ENCODE peak calls at places on chromosomes 1 and 21, in ten cellular contexts. D is HFF-Myc; L is CD8-positive, alpha-beta T cell; F is lung; J is fibroblast of pulmonary artery; K is fibroblast of mammary gland; M is spleen; W is fibroblast of the aortic adventitia; Z is GM23338; Q is BE2C. T is an unnamed sample.

GRCh38 chr1:1430114-1430982 is 5.1 kb upstream of the VWA1 start:
- DNase-seq in W (peak; percentile 76), K (peak; percentile 51), D (no peak), Q (peak; percentile 66), M (peak; percentile 86), L (no peak), F (peak; percentile 63), Z (peak; percentile 74), J (peak; percentile 83), T (peak; percentile 67)

GRCh38 chr21:36347278-36347961 is 27.4 kb downstream of the MORC3 start:
- DNase-seq in K (peak; percentile 29), D (no peak), M (no peak), J (no peak), F (no peak), W (peak; percentile 39), Z (no peak), Q (no peak), L (no peak), T (peak; percentile 20)

GRCh38 chr1:222582099-222582774 is 7.5 kb downstream of the TAF1A start:
- DNase-seq in F (no peak), L (no peak), Z (no peak), Q (no peak), D (no peak), J (peak; percentile 10), K (peak; percentile 62), W (peak; percentile 13), M (no peak), T (no peak)

GRCh38 chr1:203913045-203913444 is 51.6 kb downstream of the SNRPE start:
- DNase-seq in Z (no peak), D (no peak), Q (no peak), F (no peak), M (no peak), J (no peak), K (no peak), L (no peak), W (no peak), T (peak; percentile 7)

GRCh38 chr1:59020151-59020997 is 236.5 kb upstream of the JUN start:
- DNase-seq in M (peak; percentile 84), W (peak; percentile 80), L (peak; percentile 34), Q (no peak), K (peak; percentile 87), Z (no peak), F (peak; percentile 53), J (peak; percentile 74), D (no peak), T (peak; percentile 86)

GRCh38 chr1:29171089-29171488 is 10.6 kb downstream of the SRSF4 start:
- DNase-seq in D (no peak), F (no peak), W (peak; percentile 54), M (no peak), J (peak; percentile 31), Q (no peak), Z (no peak), L (no peak), K (peak; percentile 71), T (peak; percentile 22)

GRCh38 chr1:100611086-100611485 is 73.1 kb downstream of the GPR88 start:
- DNase-seq in Q (no peak), W (no peak), K (no peak), F (no peak), M (no peak), Z (no peak), J (no peak), L (no peak), D (no peak), T (no peak)

GRCh38 chr1:63874278-63874880 is 100.6 kb downstream of the ROR1 start:
- DNase-seq in L (no peak), D (no peak), K (peak; percentile 73), J (no peak), Z (no peak), F (no peak), Q (no peak), W (peak; percentile 46), M (no peak), T (peak; percentile 17)

DNA sequence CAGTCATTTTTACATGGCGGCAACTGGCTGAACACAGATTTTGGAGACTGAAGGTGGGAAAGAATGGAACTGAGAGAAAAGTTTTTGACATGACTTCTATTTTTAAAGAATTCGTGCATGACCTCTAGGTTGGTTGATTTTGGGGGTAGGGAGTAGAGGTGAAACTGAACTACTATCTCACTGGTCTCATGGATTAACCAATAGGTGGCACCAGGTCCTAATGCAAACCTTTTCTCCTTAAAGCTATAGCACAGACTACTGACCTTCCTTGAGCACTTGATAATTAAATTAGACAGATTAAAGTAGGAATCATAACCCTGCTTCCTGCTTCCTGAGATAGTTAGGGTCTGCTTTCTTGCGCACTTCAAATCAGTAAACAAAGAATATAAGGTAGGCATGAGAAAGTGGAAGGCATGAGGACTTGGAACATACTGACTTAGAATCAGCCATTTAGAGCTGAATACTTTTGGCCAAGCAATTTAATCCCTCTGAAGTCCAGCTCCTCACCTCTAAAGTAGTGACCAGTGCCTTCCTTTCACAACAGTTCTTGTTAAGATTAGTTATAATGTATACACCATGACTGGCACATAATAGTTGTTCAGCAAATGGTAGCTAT is 206.0 kb downstream of the CENPF start:
- DNase-seq in F (no peak), J (peak; percentile 61), Q (no peak), L (no peak), M (no peak), K (peak; percentile 78), W (peak; percentile 66), D (peak; percentile 26), Z (peak; percentile 64), T (peak; percentile 48)
- TF ChIP-seq CTCF in F (no peak), J (peak; percentile 54), Q (peak; percentile 35), L (no peak), M (no peak), K (peak; percentile 62), W (peak; percentile 44), D (peak; percentile 47), Z (peak; percentile 73), T (peak; percentile 37)

GRCh38 chr1:36322085-36322785 is 1.2 kb downstream of the EVA1B start:
- DNase-seq in M (peak; percentile 74), Z (peak; percentile 52), D (no peak), L (no peak), W (no peak), K (peak; percentile 18), J (peak; percentile 27), F (no peak), Q (no peak), T (no peak)

GRCh38 chr1:36321119-36321951 is 2.1 kb downstream of the EVA1B start:
- DNase-seq in M (peak; percentile 87), J (peak; percentile 93), F (peak; percentile 68), Q (no peak), K (peak; percentile 94), W (peak; percentile 96), Z (peak; percentile 98), D (peak; percentile 90), L (peak; percentile 37), T (peak; percentile 94)

GRCh38 chr1:36322786-36323635 is 434 bp downstream of the EVA1B start:
- DNase-seq in W (peak; percentile 58), J (peak; percentile 67), D (no peak), K (peak; percentile 68), Q (no peak), F (peak; percentile 38), M (peak; percentile 88), L (peak; percentile 39), Z (peak; percentile 71), T (peak; percentile 61)

GRCh38 chr1:36320767-36321118 is 2.7 kb downstream of the EVA1B start:
- DNase-seq in W (no peak), D (no peak), Z (peak; percentile 68), L (no peak), K (no peak), F (no peak), Q (no peak), M (peak; percentile 81), J (no peak), T (no peak)

GRCh38 chr1:36320291-36320758 is 3.1 kb downstream of the EVA1B start:
- DNase-seq in Q (no peak), D (no peak), K (no peak), F (no peak), J (no peak), Z (peak; percentile 36), W (no peak), L (no peak), M (no peak), T (no peak)
- H3K4me3 ChIP-seq in Q (no peak overlapping the region), D (peak overlapping the region; percentile 76), K (peak overlapping the region; percentile 45), F (no peak overlapping the region), J (no peak overlapping the region), Z (peak overlapping the region; percentile 88), W (peak overlapping the region; percentile 71), L (peak overlapping the region; percentile 50), M (no peak overlapping the region), T (peak overlapping the region; percentile 2)

GRCh38 chr1:81511281-81511680 is 289.5 kb upstream of the ADGRL2 start:
- DNase-seq in J (no peak), Q (no peak), W (no peak), F (no peak), L (no peak), D (no peak), Z (no peak), K (no peak), M (no peak), T (no peak)
- TF ChIP-seq CTCF in J (no peak), Q (no peak), W (no peak), F (no peak), L (no peak), D (no peak), Z (no peak), K (no peak), M (no peak), T (no peak)

GRCh38 chr1:91844862-91845528 is 41.0 kb downstream of the TGFBR3 start:
- DNase-seq in L (no peak), W (peak; percentile 98), D (peak; percentile 75), Q (no peak), K (peak; percentile 98), J (peak; percentile 98), F (peak; percentile 41), Z (no peak), M (no peak), T (peak; percentile 80)

GRCh38 chr1:91842563-91842962 is 43.4 kb downstream of the TGFBR3 start:
- DNase-seq in K (no peak), D (no peak), J (no peak), M (no peak), L (no peak), F (no peak), Z (no peak), Q (no peak), W (no peak), T (no peak)

GRCh38 chr1:91847851-91848250 is 38.1 kb downstream of the TGFBR3 start:
- DNase-seq in K (no peak), M (no peak), L (no peak), W (no peak), Q (no peak), Z (peak; percentile 7), J (no peak), D (no peak), F (no peak), T (no peak)

GRCh38 chr1:91843843-91844242 is 42.1 kb downstream of the TGFBR3 start:
- DNase-seq in L (no peak), F (no peak), M (no peak), Z (no peak), K (no peak), Q (no peak), J (no peak), W (no peak), D (no peak), T (no peak)

DNA sequence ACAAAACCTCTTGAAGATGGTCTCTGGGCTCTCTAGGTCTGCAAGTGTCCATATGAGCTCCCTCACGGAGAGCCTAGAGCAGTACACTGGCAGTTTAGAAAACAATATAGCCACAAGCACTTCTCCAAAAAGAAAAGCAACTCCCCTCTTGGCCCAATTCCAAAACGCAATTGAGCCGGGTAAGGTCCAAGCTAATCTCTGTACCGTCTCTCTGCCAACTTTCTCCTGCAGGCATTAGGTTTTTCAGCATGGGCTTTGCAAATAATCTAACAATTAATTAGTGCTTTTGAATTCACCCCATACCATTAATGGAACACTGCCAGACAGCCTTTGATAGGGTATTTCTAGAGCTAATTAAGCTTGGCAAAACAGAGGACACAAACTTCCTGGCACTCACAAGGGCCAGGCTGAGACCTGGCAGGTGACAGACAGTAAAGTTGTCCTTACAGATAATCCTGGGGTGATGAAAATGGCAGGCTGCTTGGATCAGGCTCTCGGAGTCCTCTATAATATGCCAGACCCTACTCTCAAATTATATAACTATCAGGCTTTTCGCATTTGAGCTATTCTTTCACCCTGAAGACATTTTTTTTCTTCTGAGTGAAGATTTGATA is 39.8 kb downstream of the TGFBR3 start:
- DNase-seq in F (peak; percentile 50), M (no peak), W (peak; percentile 85), J (peak; percentile 84), Z (no peak), D (peak; percentile 57), L (no peak), K (peak; percentile 67), Q (peak; percentile 60), T (peak; percentile 41)
- H3K4me3 ChIP-seq in F (no peak overlapping the region), M (no peak overlapping the region), W (no peak overlapping the region), J (no peak overlapping the region), Z (no peak overlapping the region), D (no peak overlapping the region), L (no peak overlapping the region), K (no peak overlapping the region), Q (no peak overlapping the region), T (no peak overlapping the region)

T was measured in astrocyte of the spinal cord.